ENCODE peak calls at places on chromosomes 1 and 21, in four cellular contexts. M, C, N and E are unnamed samples.

GRCh38 chr1:202014915-202015676 is 4.7 kb downstream of the ELF3 start:
- DNase-seq in M (no peak), C (no peak), N (no peak), E (no peak)

GRCh38 chr21:43331962-43332458 is 94.9 kb downstream of the SIK1 start:
- DNase-seq in M (peak; percentile 22), C (no peak), N (no peak), E (no peak)

GRCh38 chr21:37072239-37072987 is 458 bp downstream of the PIGP start:
- DNase-seq in M (peak; percentile 88), C (no peak), N (peak; percentile 70), E (peak; percentile 84)

GRCh38 chr1:177181280-177181630 is 10.5 kb downstream of the BRINP2 start:
- DNase-seq in M (no peak), C (no peak), N (no peak), E (no peak)

GRCh38 chr1:21121764-21122471 is 54.8 kb downstream of the EIF4G3 start:
- DNase-seq in M (no peak), C (no peak), N (no peak), E (no peak)

GRCh38 chr1:15941044-15941840 is 34.7 kb downstream of the ZBTB17 start:
- DNase-seq in M (no peak), C (no peak), N (no peak), E (no peak)

GRCh38 chr1:28449904-28450303 is 55.9 kb upstream of the RCC1 start:
- DNase-seq in M (no peak), C (peak; percentile 10), N (no peak), E (no peak)

GRCh38 chr1:65066766-65067490 is 81.1 kb upstream of the AK4 start:
- DNase-seq in M (peak; percentile 93), C (peak; percentile 60), N (peak; percentile 68), E (peak; percentile 45)

GRCh38 chr1:186330758-186331157 is 44.3 kb downstream of the TPR start:
- DNase-seq in M (no peak), C (no peak), N (no peak), E (no peak)

GRCh38 chr1:109241344-109241743 is 8.0 kb upstream of the CELSR2 start:
- DNase-seq in M (no peak), C (no peak), N (no peak), E (no peak)

GRCh38 chr1:100896481-100896982 is 642 bp downstream of the SLC30A7 start:
- DNase-seq in M (no peak), C (peak; percentile 64), N (peak; percentile 19), E (peak; percentile 31)

GRCh38 chr21:35179990-35180557 is 131.0 kb upstream of the RUNX1 start:
- DNase-seq in M (no peak), C (no peak), N (no peak), E (peak; percentile 28)

GRCh38 chr1:61956774-61957173 is 214.5 kb downstream of the PATJ start:
- DNase-seq in M (no peak), C (no peak), N (no peak), E (no peak)

GRCh38 chr1:227913969-227914791 is 33.6 kb downstream of the WNT9A start:
- DNase-seq in M (no peak), C (no peak), N (no peak), E (no peak)